ENCODE peak calls at places on chromosomes 2 and 18, in four cellular contexts. U is HepG2, Q is H1, X is K562. O is an unnamed sample.

GRCh38 chr18:77071711-77072292 is 60.8 kb downstream of the MBP start:
- DNase-seq in U (no peak), Q (no peak), X (no peak), O (no peak)

GRCh38 chr2:27202829-27203228 is 9.0 kb upstream of the ATRAID start:
- DNase-seq in U (no peak), Q (no peak), X (no peak), O (no peak)

GRCh38 chr2:130834091-130834922 is 2.4 kb upstream of the ARHGEF4 start:
- DNase-seq in U (peak), Q (no peak), X (no peak), O (no peak)

GRCh38 chr2:114442545-114442944 is at the start of gene DPP10:
- DNase-seq in U (peak), Q (no peak), X (peak), O (no peak)

GRCh38 chr2:239814136-239814916 is 210.8 kb downstream of the NDUFA10 start:
- DNase-seq in U (no peak), Q (no peak), X (peak), O (no peak)

GRCh38 chr2:230924470-230925341 is at the start of gene GPR55:
- DNase-seq in U (no peak), Q (no peak), X (peak), O (peak)

GRCh38 chr2:871926-872680 is 78.5 kb upstream of the SNTG2 start:
- DNase-seq in U (no peak), Q (no peak), X (no peak), O (no peak)

GRCh38 chr2:36423172-36423571 is 67.6 kb downstream of the CRIM1 start:
- DNase-seq in U (no peak), Q (no peak), X (no peak), O (no peak)

GRCh38 chr2:14427982-14428567 is 204.4 kb upstream of the LRATD1 start:
- DNase-seq in U (no peak), Q (no peak), X (no peak), O (no peak)

GRCh38 chr2:236959876-236960275 is 125.8 kb upstream of the COPS8 start:
- DNase-seq in U (no peak), Q (no peak), X (no peak), O (no peak)

GRCh38 chr2:124875627-124876244 is 850.6 kb downstream of the CNTNAP5 start:
- DNase-seq in U (no peak), Q (no peak), X (no peak), O (peak)

GRCh38 chr18:59085126-59085794 is 54.4 kb upstream of the SEC11C start:
- DNase-seq in U (no peak), Q (no peak), X (no peak), O (no peak)

GRCh38 chr18:59084286-59084779 is 55.4 kb upstream of the SEC11C start:
- DNase-seq in U (peak), Q (peak), X (peak), O (no peak)

GRCh38 chr18:59085797-59086196 is 53.9 kb upstream of the SEC11C start:
- DNase-seq in U (no peak), Q (no peak), X (no peak), O (no peak)

GRCh38 chr18:59087391-59087790 is 52.3 kb upstream of the SEC11C start:
- DNase-seq in U (no peak), Q (no peak), X (no peak), O (no peak)

GRCh38 chr18:59086522-59086921 is 53.2 kb upstream of the SEC11C start:
- DNase-seq in U (no peak), Q (no peak), X (no peak), O (no peak)
- TF ChIP-seq GABPA in U (no peak), Q (no peak), X (no peak), O (no peak)

GRCh38 chr2:221570321-221571107 is 1.6 kb downstream of the EPHA4 start:
- DNase-seq in U (no peak), Q (no peak), X (no peak), O (no peak)
- TF ChIP-seq EZH2 in U (no peak), Q (no peak), X (no peak), O (no peak)

GRCh38 chr2:196369967-196370366 is 198.6 kb upstream of the STK17B start:
- DNase-seq in U (no peak), Q (no peak), X (no peak), O (no peak)
- TF ChIP-seq GABPA in U (no peak), Q (no peak), X (no peak), O (no peak)

GRCh38 chr2:108965540-108966299 is 23.3 kb downstream of the EDAR start:
- DNase-seq in U (no peak), Q (no peak), X (no peak), O (no peak)

GRCh38 chr2:108970369-108970768 is 18.7 kb downstream of the EDAR start:
- DNase-seq in U (no peak), Q (no peak), X (no peak), O (no peak)

GRCh38 chr2:108968619-108969018 is 20.4 kb downstream of the EDAR start:
- DNase-seq in U (no peak), Q (no peak), X (no peak), O (no peak)

GRCh38 chr2:108971661-108972566 is 17.1 kb downstream of the EDAR start:
- DNase-seq in U (no peak), Q (no peak), X (no peak), O (no peak)

DNA sequence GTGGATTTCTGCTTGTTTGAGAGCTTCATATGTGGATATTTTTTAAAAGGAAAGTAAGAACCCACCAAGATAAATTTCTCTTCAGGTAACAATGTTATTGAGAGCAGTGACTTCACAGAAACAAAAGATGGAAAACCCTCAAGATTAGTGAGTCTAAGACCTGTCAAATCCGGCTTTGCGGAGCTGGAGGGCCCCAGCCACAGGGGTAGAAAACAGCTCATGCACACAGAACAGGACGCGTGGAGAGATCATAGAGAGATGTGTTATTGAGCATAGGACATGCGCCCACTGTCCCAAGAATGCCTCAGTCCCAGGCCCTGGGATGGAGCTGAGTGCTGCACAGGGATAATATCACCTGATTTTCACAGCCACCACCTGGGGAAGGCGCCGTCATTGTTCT is 21.3 kb downstream of the EDAR start:
- DNase-seq in U (no peak), Q (no peak), X (no peak), O (no peak)
- TF ChIP-seq EZH2 in U (no peak), Q (no peak), X (no peak), O (no peak)

GRCh38 chr2:220117010-220117409 is 489.6 kb downstream of the SLC4A3 start:
- DNase-seq in U (no peak), Q (no peak), X (no peak), O (no peak)
- TF ChIP-seq GABPA in U (no peak), Q (no peak), X (no peak), O (no peak)

GRCh38 chr2:66995636-66996035 is 401.5 kb upstream of the ETAA1 start:
- DNase-seq in U (no peak), Q (no peak), X (no peak), O (no peak)
- TF ChIP-seq EZH2 in U (no peak), Q (no peak), X (no peak), O (no peak)

O was measured in GM12878.